ENCODE peak calls at places on chromosomes 3 and 15, in six cellular contexts. One of them, this sample, is unnamed.

GRCh38 chr3:73056365-73057150 is 4.9 kb upstream of the EBLN2 start:
- DNase-seq in dermis microvascular lymphatic vessel endothelial cell: peak
- DNase-seq in Kasumi-1: peak
- DNase-seq in AG09309: peak
- DNase-seq in cardiac fibroblast: peak
- DNase-seq in AG04450: no peak
- DNase-seq in this sample: no peak

GRCh38 chr15:29044506-29044905 is 158.7 kb downstream of the APBA2 start:
- DNase-seq in AG04450: no peak
- DNase-seq in cardiac fibroblast: peak
- DNase-seq in AG09309: no peak
- DNase-seq in Kasumi-1: no peak
- DNase-seq in dermis microvascular lymphatic vessel endothelial cell: no peak
- DNase-seq in this sample: no peak

GRCh38 chr3:42502429-42503250 is at the start of gene VIPR1:
- DNase-seq in dermis microvascular lymphatic vessel endothelial cell: peak
- DNase-seq in cardiac fibroblast: peak
- DNase-seq in AG04450: no peak
- DNase-seq in AG09309: no peak
- DNase-seq in Kasumi-1: peak
- DNase-seq in this sample: no peak

GRCh38 chr3:44984335-44984734 is 8.3 kb downstream of the EXOSC7 start:
- DNase-seq in cardiac fibroblast: no peak
- DNase-seq in AG04450: no peak
- DNase-seq in Kasumi-1: no peak
- DNase-seq in dermis microvascular lymphatic vessel endothelial cell: no peak
- DNase-seq in AG09309: no peak
- DNase-seq in this sample: no peak

GRCh38 chr3:197339841-197340520 is 41.6 kb upstream of the DLG1 start:
- DNase-seq in dermis microvascular lymphatic vessel endothelial cell: no peak
- DNase-seq in Kasumi-1: no peak
- DNase-seq in AG09309: no peak
- DNase-seq in cardiac fibroblast: peak
- DNase-seq in AG04450: no peak
- DNase-seq in this sample: peak

GRCh38 chr3:155617346-155617745 is 127.5 kb downstream of the PLCH1 start:
- DNase-seq in dermis microvascular lymphatic vessel endothelial cell: no peak
- DNase-seq in Kasumi-1: no peak
- DNase-seq in AG09309: no peak
- DNase-seq in cardiac fibroblast: no peak
- DNase-seq in AG04450: no peak
- DNase-seq in this sample: no peak

GRCh38 chr3:195475614-195476013 is 32.8 kb upstream of the ACAP2 start:
- DNase-seq in AG04450: no peak
- DNase-seq in AG09309: no peak
- DNase-seq in dermis microvascular lymphatic vessel endothelial cell: no peak
- DNase-seq in cardiac fibroblast: no peak
- DNase-seq in Kasumi-1: no peak
- DNase-seq in this sample: no peak

GRCh38 chr3:187286467-187287059 is 5.0 kb downstream of the MASP1 start:
- DNase-seq in AG04450: peak
- DNase-seq in AG09309: peak
- DNase-seq in dermis microvascular lymphatic vessel endothelial cell: no peak
- DNase-seq in cardiac fibroblast: peak
- DNase-seq in Kasumi-1: no peak
- DNase-seq in this sample: peak

GRCh38 chr3:31634485-31634884 is 101.8 kb downstream of the STT3B start:
- DNase-seq in Kasumi-1: no peak
- DNase-seq in dermis microvascular lymphatic vessel endothelial cell: no peak
- DNase-seq in cardiac fibroblast: peak
- DNase-seq in AG09309: peak
- DNase-seq in AG04450: no peak
- DNase-seq in this sample: peak

GRCh38 chr3:134033315-134033996 is 3.7 kb upstream of the SLCO2A1 start:
- DNase-seq in AG04450: no peak
- DNase-seq in dermis microvascular lymphatic vessel endothelial cell: no peak
- DNase-seq in AG09309: no peak
- DNase-seq in cardiac fibroblast: no peak
- DNase-seq in Kasumi-1: no peak
- DNase-seq in this sample: no peak

GRCh38 chr3:106212658-106213222 is 343.9 kb upstream of the CBLB start:
- DNase-seq in Kasumi-1: no peak
- DNase-seq in dermis microvascular lymphatic vessel endothelial cell: no peak
- DNase-seq in AG09309: no peak
- DNase-seq in AG04450: no peak
- DNase-seq in cardiac fibroblast: no peak
- DNase-seq in this sample: no peak

GRCh38 chr3:161275919-161276318 is 54.8 kb downstream of the NMD3 start:
- DNase-seq in Kasumi-1: no peak
- DNase-seq in cardiac fibroblast: no peak
- DNase-seq in dermis microvascular lymphatic vessel endothelial cell: no peak
- DNase-seq in AG04450: no peak
- DNase-seq in AG09309: no peak
- DNase-seq in this sample: no peak

GRCh38 chr3:194134231-194134756 is 1.7 kb upstream of the HES1 start:
- DNase-seq in AG04450: no peak
- DNase-seq in dermis microvascular lymphatic vessel endothelial cell: peak
- DNase-seq in Kasumi-1: peak
- DNase-seq in AG09309: no peak
- DNase-seq in cardiac fibroblast: no peak
- DNase-seq in this sample: no peak

GRCh38 chr3:153768559-153769469 is 352.4 kb upstream of the ARHGEF26 start:
- DNase-seq in cardiac fibroblast: peak
- DNase-seq in Kasumi-1: peak
- DNase-seq in AG04450: peak
- DNase-seq in dermis microvascular lymphatic vessel endothelial cell: peak
- DNase-seq in AG09309: peak
- DNase-seq in this sample: no peak

GRCh38 chr15:60616628-60617027 is 137.7 kb upstream of the ICE2 start:
- DNase-seq in dermis microvascular lymphatic vessel endothelial cell: no peak
- DNase-seq in AG04450: no peak
- DNase-seq in AG09309: no peak
- DNase-seq in cardiac fibroblast: no peak
- DNase-seq in Kasumi-1: no peak
- DNase-seq in this sample: no peak

This sample was measured in GM04503.